ENCODE peak calls at places on chromosome 9, in five cellular contexts. B is K562, V is HepG2, T is GM12878, H is H1. E is an unnamed sample.

GRCh38 chr9:130898552-130898852 is 1.9 kb upstream of the QRFP start:
- DNase-seq in T (no peak), H (no peak), B (no peak), V (no peak), E (no peak)

GRCh38 chr9:131204285-131204684 is 72.0 kb downstream of the FAM78A start:
- DNase-seq in B (no peak), T (no peak), V (no peak), H (no peak), E (no peak)

GRCh38 chr9:9901624-9902023 is 711.2 kb downstream of the PTPRD start:
- DNase-seq in H (no peak), V (no peak), B (no peak), T (no peak), E (no peak)

GRCh38 chr9:34571180-34571800 is 18.2 kb downstream of the CNTFR start:
- DNase-seq in H (no peak), V (no peak), B (no peak), T (no peak), E (no peak)

GRCh38 chr9:110599468-110599867 is 19.9 kb upstream of the SVEP1 start:
- DNase-seq in H (no peak), V (no peak), T (no peak), B (no peak), E (no peak)

GRCh38 chr9:34378376-34379060 is 1.8 kb upstream of the MYORG start:
- DNase-seq in B (no peak), V (no peak), H (no peak), T (no peak), E (no peak)

GRCh38 chr9:128550226-128550625 is 2.2 kb upstream of the SPTAN1 start:
- DNase-seq in B (no peak), T (no peak), V (no peak), H (no peak), E (no peak)

GRCh38 chr9:124078641-124079040 is 67.1 kb downstream of the LHX2 start:
- DNase-seq in H (no peak), V (peak), B (no peak), T (no peak), E (no peak)

GRCh38 chr9:113187935-113188595 is 33.0 kb downstream of the FKBP15 start:
- DNase-seq in T (no peak), V (peak), B (no peak), H (no peak), E (peak)

GRCh38 chr9:37620386-37620785 is 28.0 kb upstream of the TOMM5 start:
- DNase-seq in T (no peak), H (no peak), V (no peak), B (no peak), E (no peak)

GRCh38 chr9:974064-974992 is 2.1 kb upstream of the DMRT3 start:
- DNase-seq in H (no peak), T (no peak), B (no peak), V (no peak), E (no peak)

GRCh38 chr9:973295-973842 is 3.1 kb upstream of the DMRT3 start:
- DNase-seq in B (no peak), H (no peak), T (no peak), V (no peak), E (no peak)

GRCh38 chr9:976805-977360 is 428 bp downstream of the DMRT3 start:
- DNase-seq in H (no peak), B (no peak), V (no peak), T (no peak), E (no peak)

GRCh38 chr9:975740-976257 is 656 bp upstream of the DMRT3 start:
- DNase-seq in V (no peak), T (no peak), H (no peak), B (no peak), E (no peak)

DNA sequence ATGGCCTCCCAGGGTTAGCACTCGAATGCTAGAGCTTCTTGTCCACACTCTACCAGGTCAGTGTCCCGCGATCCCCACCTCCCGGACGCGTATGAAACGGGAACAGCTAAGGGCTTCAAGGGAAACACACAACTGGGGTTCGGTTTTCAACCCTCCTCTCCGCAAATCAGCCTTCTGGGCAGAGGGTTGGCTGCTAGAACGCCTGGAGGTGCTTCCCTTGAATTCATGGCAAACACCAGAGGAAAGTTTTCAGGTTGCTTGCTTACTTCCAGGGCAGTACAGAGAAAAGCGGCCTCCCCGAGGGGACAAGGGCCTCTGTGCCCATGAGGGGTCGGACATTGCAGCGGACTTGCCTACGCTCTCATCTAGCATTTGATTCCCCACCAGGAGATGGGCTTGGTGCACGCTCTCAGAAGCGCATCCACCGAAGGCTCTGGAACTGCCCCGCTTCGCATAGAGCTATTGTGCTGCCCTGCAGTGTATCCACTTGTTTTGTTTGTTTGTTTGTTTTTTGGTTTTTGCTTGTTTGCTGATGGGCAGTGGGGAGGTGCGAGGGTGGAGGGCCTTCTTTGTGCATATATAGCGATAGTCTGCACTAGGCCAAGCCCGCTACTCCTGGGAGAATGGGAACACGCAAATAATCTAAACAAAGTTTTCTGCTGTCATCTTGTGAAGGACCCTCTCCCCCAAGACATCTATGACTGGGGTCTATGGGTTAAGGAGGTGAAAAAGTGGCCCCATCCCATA is 1.3 kb upstream of the DMRT3 start:
- DNase-seq in V (no peak), B (no peak), H (no peak), T (no peak), E (no peak)
- TF ChIP-seq EZH2 in V (no peak), B (no peak), H (peak), T (no peak), E (no peak)

DNA sequence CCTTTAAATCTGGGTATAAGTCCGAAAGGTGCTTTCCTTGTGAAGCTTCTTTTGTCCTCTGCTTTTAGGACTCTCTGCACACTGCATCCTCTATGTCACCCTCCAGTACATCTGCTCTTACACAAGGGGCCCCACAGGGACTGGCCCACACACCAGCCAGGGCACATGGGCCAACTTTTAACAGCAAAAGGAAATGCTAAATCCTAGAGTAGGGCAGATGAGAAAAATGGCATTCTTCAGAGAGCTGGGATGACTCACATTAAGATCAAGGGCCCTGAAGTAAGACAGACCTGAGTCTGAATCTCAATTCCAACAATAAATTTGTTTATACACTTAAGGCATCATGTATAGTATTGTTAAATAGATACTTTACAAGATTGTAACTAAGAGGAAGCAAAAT is 40.3 kb upstream of the CDKN2B start:
- DNase-seq in H (no peak), B (no peak), V (no peak), T (no peak), E (no peak)
- TF ChIP-seq RAD21 in H (no peak), B (no peak), V (no peak), T (no peak), E (no peak)

DNA sequence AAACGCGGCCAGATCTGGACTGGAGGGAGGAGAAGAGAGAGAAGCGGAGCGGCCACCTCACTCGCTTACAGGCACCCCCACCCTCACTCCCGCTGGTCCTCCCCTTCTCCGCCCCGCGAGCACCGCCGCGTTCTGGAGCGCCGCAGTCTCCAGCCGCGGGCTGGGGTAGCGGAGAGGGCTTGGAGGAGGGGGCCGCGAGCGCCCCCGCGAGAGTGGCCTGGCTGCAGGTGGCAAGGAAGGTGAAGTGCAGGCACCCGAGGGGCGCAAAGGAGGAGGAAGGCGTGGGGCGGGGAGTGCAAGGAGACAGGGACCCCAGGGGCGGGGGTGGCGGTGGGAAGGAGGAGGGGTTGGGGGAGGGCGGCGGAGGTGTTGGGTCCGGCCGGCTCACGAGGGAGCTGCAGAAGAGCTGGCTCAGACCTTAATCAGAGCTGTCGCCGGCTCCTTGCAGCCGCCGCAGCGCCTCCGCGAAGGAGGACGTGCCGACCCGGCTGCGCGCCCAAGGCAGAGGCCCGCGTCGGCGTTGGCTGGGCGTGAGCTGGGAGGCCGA is at the start of gene DMRT3:
- DNase-seq in B (no peak), H (no peak), V (no peak), T (no peak), E (no peak)
- TF ChIP-seq EZH2 in B (no peak), H (no peak), V (peak), T (no peak), E (no peak)

GRCh38 chr9:70120834-70121510 is 77.3 kb downstream of the MAMDC2 start:
- DNase-seq in H (no peak), B (no peak), T (no peak), V (no peak), E (no peak)
- TF ChIP-seq RAD21 in H (peak), B (no peak), T (no peak), V (no peak), E (peak)

E was measured in HCT116.